ENCODE peak calls at places on chromosome X, in eight cellular contexts. E is lower leg skin, B is testis, U is A549, O is breast epithelium, R is ovary, D is uterus, I is stomach. Y is an unnamed sample.

GRCh38 chrX:43741843-43742573 is 85.9 kb downstream of the MAOA start:
- DNase-seq in E (peak), B (no peak), U (no peak), O (peak), R (no peak), D (peak), I (no peak), Y (no peak)

GRCh38 chrX:10617964-10618342 is 2.4 kb downstream of the MID1 start:
- DNase-seq in E (no peak), B (no peak), U (peak), O (no peak), R (no peak), D (no peak), I (peak), Y (no peak)

GRCh38 chrX:153649178-153649914 is 2.3 kb downstream of the DUSP9 start:
- DNase-seq in E (no peak), B (no peak), U (peak), O (no peak), R (peak), D (peak), I (no peak), Y (peak)

GRCh38 chrX:75038925-75039324 is 113.7 kb upstream of the NEXMIF start:
- DNase-seq in E (no peak), B (peak), U (no peak), O (no peak), R (no peak), D (no peak), I (no peak), Y (no peak)

GRCh38 chrX:132776486-132777210 is 181.8 kb downstream of the HS6ST2 start:
- DNase-seq in E (no peak), B (no peak), U (no peak), O (no peak), R (no peak), D (no peak), I (no peak), Y (no peak)

GRCh38 chrX:23012636-23013035 is 12.9 kb downstream of the DDX53 start:
- DNase-seq in E (no peak), B (no peak), U (no peak), O (no peak), R (no peak), D (no peak), I (no peak), Y (no peak)

GRCh38 chrX:111170017-111170416 is 74.0 kb downstream of the PAK3 start:
- DNase-seq in E (no peak), B (no peak), U (no peak), O (no peak), R (no peak), D (no peak), I (no peak), Y (no peak)

GRCh38 chrX:41449615-41450014 is 2.5 kb downstream of the NYX start:
- DNase-seq in E (no peak), B (no peak), U (no peak), O (no peak), R (no peak), D (no peak), I (no peak), Y (no peak)

GRCh38 chrX:108439961-108440696 is 491 bp downstream of the COL4A5 start:
- DNase-seq in E (no peak), B (peak), U (peak), O (no peak), R (peak), D (peak), I (no peak), Y (no peak)

GRCh38 chrX:38891641-38892413 is 90.6 kb downstream of the MID1IP1 start:
- DNase-seq in E (no peak), B (no peak), U (no peak), O (no peak), R (no peak), D (no peak), I (no peak), Y (no peak)

GRCh38 chrX:120672389-120672788 is 42.5 kb upstream of the C1GALT1C1 start:
- DNase-seq in E (no peak), B (peak), U (peak), O (peak), R (peak), D (peak), I (peak), Y (no peak)

GRCh38 chrX:109873983-109874382 is 128.9 kb upstream of the TMEM164 start:
- DNase-seq in E (no peak), B (no peak), U (no peak), O (no peak), R (no peak), D (no peak), I (peak), Y (no peak)
- TF ChIP-seq POLR2A in E (no peak), B (no peak), U (no peak), O (no peak), R (no peak), D (no peak), I (no peak), Y (no peak)

GRCh38 chrX:102654696-102655095 is 3.4 kb downstream of the GPRASP1 start:
- DNase-seq in E (no peak), B (no peak), U (no peak), O (no peak), R (no peak), D (no peak), I (no peak), Y (no peak)

GRCh38 chrX:102658551-102658950 is 7.3 kb downstream of the GPRASP1 start:
- DNase-seq in E (no peak), B (no peak), U (no peak), O (no peak), R (no peak), D (no peak), I (no peak), Y (no peak)

DNA sequence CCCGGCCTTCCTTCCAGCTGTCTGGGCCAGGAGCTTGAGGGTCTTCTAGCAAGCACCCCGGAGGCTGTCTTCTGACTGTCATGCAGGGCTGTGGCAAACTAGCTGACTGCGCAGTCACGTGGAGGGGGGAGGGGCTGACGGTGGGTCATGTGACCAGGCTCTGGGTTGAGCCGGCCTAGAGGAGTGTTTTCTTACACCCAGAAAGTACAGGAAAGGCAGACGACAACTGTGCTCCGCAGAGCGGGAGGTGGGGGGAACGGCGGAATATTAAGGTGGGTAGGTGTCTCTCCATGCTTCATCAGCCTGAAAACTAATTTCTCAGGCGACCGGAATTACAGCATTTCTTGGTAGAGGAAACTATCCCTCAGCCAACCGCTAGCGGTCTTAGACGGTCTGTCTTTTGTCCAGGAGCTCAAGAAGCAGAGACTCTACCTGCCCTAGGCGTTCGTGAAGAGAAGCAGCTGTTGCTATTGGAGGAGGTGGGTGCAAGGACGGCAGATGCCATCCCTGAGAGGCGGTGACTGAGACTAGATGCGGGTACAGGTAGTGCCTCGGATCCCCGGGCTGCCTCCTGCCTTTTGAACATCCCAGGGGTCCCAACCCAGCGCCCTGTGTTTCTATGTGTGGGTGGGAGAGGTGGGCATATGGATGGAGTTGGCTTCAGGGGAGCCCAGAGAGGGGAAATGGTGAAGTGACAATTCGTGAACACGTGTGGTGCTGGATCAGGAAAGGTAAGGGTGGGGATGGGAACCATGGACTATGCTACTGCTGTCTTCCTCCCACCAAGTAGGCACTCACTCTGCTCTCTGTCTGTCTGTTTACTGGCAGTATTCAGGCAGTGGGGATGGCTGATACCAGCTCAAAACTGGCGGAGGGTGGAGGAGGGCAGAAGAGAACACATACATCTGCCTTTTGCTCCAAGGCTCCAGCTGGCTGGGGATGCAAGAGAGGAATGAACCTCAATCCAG is 8.8 kb downstream of the GPRASP1 start:
- DNase-seq in E (peak), B (peak), U (peak), O (peak), R (peak), D (peak), I (peak), Y (peak)
- TF ChIP-seq POLR2A in E (no peak), B (no peak), U (peak), O (no peak), R (no peak), D (peak), I (no peak), Y (peak)

DNA sequence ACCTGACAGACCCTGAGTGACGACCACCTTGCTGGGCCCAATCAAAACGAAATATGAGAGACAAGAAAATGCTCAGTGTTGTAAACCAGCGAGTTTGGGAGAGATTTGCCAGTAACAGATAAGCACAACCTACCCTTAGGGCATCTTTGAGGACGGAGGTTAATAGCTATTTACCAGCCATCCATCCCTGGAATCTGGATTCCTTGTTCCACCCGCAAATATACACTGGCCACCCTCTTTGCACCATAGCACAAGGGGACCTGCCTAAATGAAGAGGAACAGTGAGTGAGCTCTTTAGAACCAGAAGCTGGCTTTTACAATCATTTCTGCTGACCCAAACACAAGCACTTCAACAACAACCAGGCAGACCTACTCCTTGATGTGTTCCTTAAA is 725 bp downstream of the MPP1 start:
- DNase-seq in E (no peak), B (no peak), U (no peak), O (no peak), R (no peak), D (no peak), I (no peak), Y (no peak)
- TF ChIP-seq POLR2A in E (no peak), B (no peak), U (no peak), O (no peak), R (no peak), D (no peak), I (no peak), Y (no peak)

GRCh38 chrX:51334276-51334675 is 1.7 kb downstream of the NUDT10 start:
- DNase-seq in E (no peak), B (no peak), U (no peak), O (no peak), R (no peak), D (no peak), I (no peak), Y (no peak)

GRCh38 chrX:51336584-51336983 is 4.0 kb downstream of the NUDT10 start:
- DNase-seq in E (no peak), B (peak), U (peak), O (no peak), R (no peak), D (peak), I (no peak), Y (no peak)

DNA sequence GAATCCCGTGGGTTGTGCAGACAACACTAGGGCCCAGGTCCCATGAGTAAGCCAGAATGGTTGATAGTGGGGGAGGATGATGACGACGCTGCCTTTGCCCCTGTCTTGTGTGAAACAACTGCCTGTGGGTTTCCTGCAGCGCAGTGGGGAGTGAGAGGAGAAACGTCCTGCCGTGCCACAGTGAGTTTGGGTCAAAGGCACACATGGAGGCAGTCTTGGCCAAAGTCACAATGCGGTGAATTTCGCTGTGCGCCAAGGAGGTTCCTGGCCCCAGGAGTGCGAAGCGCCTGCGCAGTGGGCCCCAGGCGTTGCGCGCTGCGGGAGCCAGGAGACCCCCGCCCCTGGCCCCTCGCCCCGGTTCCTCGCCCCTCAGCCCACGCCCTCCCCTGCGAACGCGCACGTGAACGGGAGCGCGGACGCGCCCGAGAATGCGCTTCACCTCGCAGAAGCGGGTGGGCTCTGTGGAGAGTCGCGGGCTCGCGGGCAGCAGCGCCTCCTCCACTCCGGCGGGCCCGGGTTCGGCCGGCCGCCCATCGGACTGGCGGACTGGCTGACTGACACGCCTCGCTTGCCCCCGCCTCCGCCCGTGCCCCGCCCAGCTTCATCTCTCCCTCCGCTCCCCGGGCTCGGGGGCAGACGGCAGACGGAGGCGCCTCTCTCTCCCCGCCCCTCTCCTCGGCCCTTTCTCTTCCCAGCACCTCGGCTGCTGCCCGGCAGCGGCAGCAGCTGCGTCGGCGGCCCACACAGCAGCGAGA is at the start of gene NUDT10:
- DNase-seq in E (no peak), B (peak), U (no peak), O (no peak), R (peak), D (peak), I (no peak), Y (no peak)
- TF ChIP-seq POLR2A in E (no peak), B (peak), U (peak), O (no peak), R (no peak), D (peak), I (no peak), Y (no peak)

GRCh38 chrX:15737957-15738685 is at the start of gene CA5B:
- DNase-seq in E (peak), B (peak), U (peak), O (peak), R (peak), D (peak), I (peak), Y (peak)
- TF ChIP-seq POLR2A in E (no peak), B (no peak), U (no peak), O (no peak), R (no peak), D (peak), I (no peak), Y (no peak)

GRCh38 chrX:12956704-12957541 is 18.0 kb upstream of the TMSB4X start:
- DNase-seq in E (peak), B (no peak), U (peak), O (no peak), R (no peak), D (no peak), I (no peak), Y (no peak)
- TF ChIP-seq POLR2A in E (no peak), B (no peak), U (no peak), O (no peak), R (no peak), D (no peak), I (no peak), Y (peak)